ENCODE peak calls at places on chromosomes 11 and 22, in seven cellular contexts. One of them, this sample, is unnamed.

GRCh38 chr22:38699784-38700183 is 959 bp downstream of the JOSD1 start:
- DNase-seq in AG09309: no peak
- DNase-seq in right lobe of liver: no peak
- DNase-seq in HFFc6: peak; percentile 45
- DNase-seq in endodermal cell: no peak
- DNase-seq in GM20000: no peak
- DNase-seq in cardiac muscle cell: no peak
- DNase-seq in this sample: no peak

GRCh38 chr11:46378811-46379482 is 2.5 kb upstream of the MDK start:
- DNase-seq in endodermal cell: no peak
- DNase-seq in GM20000: no peak
- DNase-seq in AG09309: no peak
- DNase-seq in HFFc6: no peak
- DNase-seq in cardiac muscle cell: no peak
- DNase-seq in right lobe of liver: no peak
- DNase-seq in this sample: no peak

GRCh38 chr11:119077839-119078238 is 6.8 kb upstream of the HMBS start:
- DNase-seq in cardiac muscle cell: no peak
- DNase-seq in HFFc6: no peak
- DNase-seq in GM20000: no peak
- DNase-seq in AG09309: no peak
- DNase-seq in endodermal cell: no peak
- DNase-seq in right lobe of liver: no peak
- DNase-seq in this sample: no peak

GRCh38 chr22:21589415-21589814 is 21.9 kb downstream of the UBE2L3 start:
- DNase-seq in AG09309: no peak
- DNase-seq in HFFc6: no peak
- DNase-seq in right lobe of liver: no peak
- DNase-seq in GM20000: no peak
- DNase-seq in cardiac muscle cell: no peak
- DNase-seq in endodermal cell: no peak
- DNase-seq in this sample: no peak

GRCh38 chr11:109298865-109299264 is 123.1 kb upstream of the C11orf87 start:
- DNase-seq in HFFc6: no peak
- DNase-seq in cardiac muscle cell: no peak
- DNase-seq in endodermal cell: no peak
- DNase-seq in AG09309: peak; percentile 18
- DNase-seq in right lobe of liver: no peak
- DNase-seq in GM20000: no peak
- DNase-seq in this sample: no peak

GRCh38 chr11:46521947-46522681 is 71.7 kb downstream of the AMBRA1 start:
- DNase-seq in right lobe of liver: no peak
- DNase-seq in endodermal cell: no peak
- DNase-seq in HFFc6: peak; percentile 22
- DNase-seq in GM20000: no peak
- DNase-seq in AG09309: no peak
- DNase-seq in cardiac muscle cell: no peak
- DNase-seq in this sample: no peak

GRCh38 chr11:27471588-27472397 is 797 bp downstream of the LGR4 start:
- DNase-seq in AG09309: no peak
- DNase-seq in cardiac muscle cell: peak; percentile 55
- DNase-seq in endodermal cell: peak; percentile 88
- DNase-seq in GM20000: peak; percentile 63
- DNase-seq in right lobe of liver: peak; percentile 69
- DNase-seq in HFFc6: no peak
- DNase-seq in this sample: peak; percentile 40

GRCh38 chr11:122796128-122796717 is 42.1 kb upstream of the CRTAM start:
- DNase-seq in right lobe of liver: no peak
- DNase-seq in cardiac muscle cell: peak; percentile 33
- DNase-seq in HFFc6: no peak
- DNase-seq in AG09309: no peak
- DNase-seq in endodermal cell: peak; percentile 90
- DNase-seq in GM20000: peak; percentile 60
- DNase-seq in this sample: peak; percentile 48

GRCh38 chr11:859394-860131 is 16.9 kb downstream of the TSPAN4 start:
- DNase-seq in HFFc6: peak; percentile 57
- DNase-seq in cardiac muscle cell: peak; percentile 61
- DNase-seq in GM20000: no peak
- DNase-seq in AG09309: peak; percentile 21
- DNase-seq in endodermal cell: no peak
- DNase-seq in right lobe of liver: no peak
- DNase-seq in this sample: peak; percentile 91

GRCh38 chr22:26326803-26327202 is 102.3 kb upstream of the ASPHD2 start:
- DNase-seq in cardiac muscle cell: no peak
- DNase-seq in GM20000: no peak
- DNase-seq in endodermal cell: no peak
- DNase-seq in HFFc6: no peak
- DNase-seq in right lobe of liver: no peak
- DNase-seq in AG09309: no peak
- DNase-seq in this sample: no peak

GRCh38 chr22:20761536-20761935 is 12.4 kb upstream of the SERPIND1 start:
- DNase-seq in HFFc6: peak; percentile 57
- DNase-seq in endodermal cell: no peak
- DNase-seq in right lobe of liver: no peak
- DNase-seq in AG09309: peak; percentile 3
- DNase-seq in cardiac muscle cell: no peak
- DNase-seq in GM20000: no peak
- DNase-seq in this sample: no peak

GRCh38 chr11:1749787-1750351 is 526 bp downstream of the IFITM10 start:
- DNase-seq in endodermal cell: no peak
- DNase-seq in HFFc6: peak; percentile 78
- DNase-seq in GM20000: peak; percentile 47
- DNase-seq in AG09309: peak; percentile 69
- DNase-seq in right lobe of liver: no peak
- DNase-seq in cardiac muscle cell: no peak
- DNase-seq in this sample: no peak

GRCh38 chr11:71249301-71249700 is 3.1 kb downstream of the SHANK2 start:
- DNase-seq in cardiac muscle cell: no peak
- DNase-seq in HFFc6: no peak
- DNase-seq in endodermal cell: peak; percentile 48
- DNase-seq in GM20000: no peak
- DNase-seq in right lobe of liver: no peak
- DNase-seq in AG09309: no peak
- DNase-seq in this sample: no peak

GRCh38 chr11:64570341-64570740 is 20.7 kb upstream of the SLC22A12 start:
- DNase-seq in GM20000: no peak
- DNase-seq in AG09309: no peak
- DNase-seq in endodermal cell: no peak
- DNase-seq in HFFc6: no peak
- DNase-seq in cardiac muscle cell: no peak
- DNase-seq in right lobe of liver: no peak
- DNase-seq in this sample: no peak

GRCh38 chr11:88348870-88349269 is 11.3 kb upstream of the CTSC start:
- DNase-seq in endodermal cell: no peak
- DNase-seq in AG09309: no peak
- DNase-seq in GM20000: no peak
- DNase-seq in cardiac muscle cell: no peak
- DNase-seq in right lobe of liver: no peak
- DNase-seq in HFFc6: no peak
- DNase-seq in this sample: no peak

GRCh38 chr11:131808466-131808865 is 438.1 kb downstream of the NTM start:
- DNase-seq in AG09309: no peak
- DNase-seq in cardiac muscle cell: no peak
- DNase-seq in HFFc6: no peak
- DNase-seq in endodermal cell: no peak
- DNase-seq in GM20000: no peak
- DNase-seq in right lobe of liver: no peak
- DNase-seq in this sample: no peak

GRCh38 chr11:72297828-72298227 is 53.9 kb upstream of the PHOX2A start:
- DNase-seq in GM20000: peak; percentile 17
- DNase-seq in AG09309: no peak
- DNase-seq in HFFc6: no peak
- DNase-seq in endodermal cell: no peak
- DNase-seq in right lobe of liver: no peak
- DNase-seq in cardiac muscle cell: no peak
- DNase-seq in this sample: no peak

GRCh38 chr22:21681566-21682370 is 16.0 kb downstream of the PPIL2 start:
- DNase-seq in AG09309: no peak
- DNase-seq in GM20000: no peak
- DNase-seq in endodermal cell: peak; percentile 32
- DNase-seq in right lobe of liver: no peak
- DNase-seq in HFFc6: no peak
- DNase-seq in cardiac muscle cell: no peak
- DNase-seq in this sample: no peak

GRCh38 chr11:117621226-117621625 is 175.8 kb downstream of the DSCAML1 start:
- DNase-seq in right lobe of liver: no peak
- DNase-seq in GM20000: no peak
- DNase-seq in AG09309: no peak
- DNase-seq in endodermal cell: no peak
- DNase-seq in HFFc6: peak; percentile 4
- DNase-seq in cardiac muscle cell: no peak
- DNase-seq in this sample: peak; percentile 6

GRCh38 chr11:2656859-2657258 is 42.9 kb downstream of the KCNQ1OT1 start:
- DNase-seq in HFFc6: no peak
- DNase-seq in right lobe of liver: no peak
- DNase-seq in endodermal cell: no peak
- DNase-seq in cardiac muscle cell: no peak
- DNase-seq in AG09309: no peak
- DNase-seq in GM20000: no peak
- DNase-seq in this sample: no peak

GRCh38 chr22:17963015-17963414 is 61.3 kb downstream of the MICAL3 start:
- DNase-seq in cardiac muscle cell: no peak
- DNase-seq in HFFc6: no peak
- DNase-seq in GM20000: no peak
- DNase-seq in endodermal cell: no peak
- DNase-seq in right lobe of liver: no peak
- DNase-seq in AG09309: no peak
- DNase-seq in this sample: no peak

GRCh38 chr11:113256431-113257227 is 57.8 kb upstream of the TTC12 start:
- DNase-seq in GM20000: no peak
- DNase-seq in HFFc6: no peak
- DNase-seq in AG09309: no peak
- DNase-seq in endodermal cell: no peak
- DNase-seq in cardiac muscle cell: peak; percentile 68
- DNase-seq in right lobe of liver: no peak
- DNase-seq in this sample: no peak

GRCh38 chr11:64364911-64365310 is 5.9 kb downstream of the RPS6KA4 start:
- DNase-seq in AG09309: no peak
- DNase-seq in right lobe of liver: no peak
- DNase-seq in GM20000: no peak
- DNase-seq in cardiac muscle cell: no peak
- DNase-seq in endodermal cell: no peak
- DNase-seq in HFFc6: no peak
- DNase-seq in this sample: no peak

GRCh38 chr22:36315325-36315724 is 62.4 kb downstream of the APOL1 start:
- DNase-seq in endodermal cell: no peak
- DNase-seq in GM20000: no peak
- DNase-seq in HFFc6: no peak
- DNase-seq in right lobe of liver: no peak
- DNase-seq in AG09309: no peak
- DNase-seq in cardiac muscle cell: no peak
- DNase-seq in this sample: no peak

GRCh38 chr11:36945384-36945783 is 347.3 kb upstream of the RAG2 start:
- DNase-seq in HFFc6: no peak
- DNase-seq in AG09309: no peak
- DNase-seq in GM20000: no peak
- DNase-seq in cardiac muscle cell: peak; percentile 6
- DNase-seq in endodermal cell: no peak
- DNase-seq in right lobe of liver: no peak
- DNase-seq in this sample: no peak
- TF ChIP-seq CTCF in HFFc6: peak; percentile 63
- TF ChIP-seq CTCF in AG09309: peak; percentile 10
- TF ChIP-seq CTCF in GM20000: peak; percentile 30
- TF ChIP-seq CTCF in cardiac muscle cell: peak; percentile 54
- TF ChIP-seq CTCF in endodermal cell: peak; percentile 67
- TF ChIP-seq CTCF in right lobe of liver: peak; percentile 25
- TF ChIP-seq CTCF in this sample: peak; percentile 20

GRCh38 chr11:18145025-18145424 is 12.7 kb downstream of the MRGPRX3 start:
- DNase-seq in cardiac muscle cell: no peak
- DNase-seq in HFFc6: no peak
- DNase-seq in AG09309: no peak
- DNase-seq in endodermal cell: no peak
- DNase-seq in GM20000: no peak
- DNase-seq in right lobe of liver: no peak
- DNase-seq in this sample: no peak
- TF ChIP-seq CTCF in cardiac muscle cell: peak; percentile 14
- TF ChIP-seq CTCF in HFFc6: peak; percentile 41
- TF ChIP-seq CTCF in AG09309: peak; percentile 5
- TF ChIP-seq CTCF in endodermal cell: peak; percentile 73
- TF ChIP-seq CTCF in GM20000: no peak
- TF ChIP-seq CTCF in right lobe of liver: no peak
- TF ChIP-seq CTCF in this sample: no peak

GRCh38 chr11:82038151-82038550 is 695.5 kb downstream of the FAM181B start:
- DNase-seq in HFFc6: no peak
- DNase-seq in GM20000: no peak
- DNase-seq in cardiac muscle cell: no peak
- DNase-seq in right lobe of liver: no peak
- DNase-seq in endodermal cell: no peak
- DNase-seq in AG09309: no peak
- DNase-seq in this sample: no peak
- TF ChIP-seq CTCF in HFFc6: no peak
- TF ChIP-seq CTCF in GM20000: no peak
- TF ChIP-seq CTCF in cardiac muscle cell: no peak
- TF ChIP-seq CTCF in right lobe of liver: no peak
- TF ChIP-seq CTCF in endodermal cell: peak; percentile 15
- TF ChIP-seq CTCF in AG09309: no peak
- TF ChIP-seq CTCF in this sample: no peak

DNA sequence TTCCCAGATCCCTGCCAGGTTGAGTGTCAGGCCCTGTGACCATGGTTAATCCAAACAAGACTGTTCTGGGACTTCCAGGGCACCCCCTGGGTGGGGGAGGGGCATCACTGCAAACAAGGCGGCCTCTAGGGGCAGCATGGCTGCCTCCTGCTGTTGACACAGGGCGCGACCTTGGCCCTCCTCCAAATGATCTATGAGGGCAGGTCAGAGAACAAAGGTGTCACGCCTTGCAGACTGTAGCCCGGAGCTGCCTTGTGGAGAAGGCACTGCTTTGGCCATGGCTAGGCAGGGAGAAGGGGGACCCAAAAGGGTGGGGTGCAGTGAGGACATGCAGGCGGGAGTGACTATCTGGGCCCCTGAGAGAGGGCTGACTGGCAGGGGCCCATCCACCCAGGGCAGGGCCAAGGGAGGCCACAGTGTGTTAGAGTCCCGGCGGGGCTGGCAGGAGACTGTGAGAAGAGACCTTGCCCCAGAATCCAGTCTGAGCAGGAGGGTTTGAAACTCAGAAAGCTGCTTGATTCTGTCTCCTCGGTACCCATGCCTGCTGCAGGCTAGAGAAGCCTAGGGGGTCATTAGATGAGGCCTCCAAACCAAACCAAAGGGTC is 35.6 kb downstream of the KCNC1 start:
- DNase-seq in right lobe of liver: peak; percentile 96
- DNase-seq in endodermal cell: peak; percentile 77
- DNase-seq in cardiac muscle cell: peak; percentile 6
- DNase-seq in GM20000: no peak
- DNase-seq in HFFc6: no peak
- DNase-seq in AG09309: no peak
- DNase-seq in this sample: peak; percentile 43
- TF ChIP-seq CTCF in right lobe of liver: peak; percentile 56
- TF ChIP-seq CTCF in endodermal cell: peak; percentile 66
- TF ChIP-seq CTCF in cardiac muscle cell: peak; percentile 13
- TF ChIP-seq CTCF in GM20000: no peak
- TF ChIP-seq CTCF in HFFc6: no peak
- TF ChIP-seq CTCF in AG09309: no peak
- TF ChIP-seq CTCF in this sample: no peak

This sample was measured in Calu3.